ENCODE peak calls at places on chromosomes 11 and 22, in six cellular contexts. D is HepG2, I is H1, S is SK-N-SH, X is K562, F is GM12878. K is an unnamed sample. For H3K27me3, the result is how much of the 10 kb centered on the place peaks cover.

GRCh38 chr11:64546600-64546999 is 44.4 kb upstream of the SLC22A12 start:
- DNase-seq in F (no peak), I (no peak), X (no peak), D (no peak), S (no peak), K (no peak)

GRCh38 chr11:126723665-126724045 is 276.9 kb downstream of the KIRREL3 start:
- DNase-seq in D (no peak), F (no peak), X (no peak), I (no peak), S (no peak), K (no peak)

GRCh38 chr11:119618208-119618909 is 110.6 kb downstream of the NECTIN1 start:
- DNase-seq in I (no peak), F (no peak), X (no peak), S (no peak), D (peak), K (no peak)

GRCh38 chr11:120539681-120540369 is 28.3 kb downstream of the GRIK4 start:
- DNase-seq in D (no peak), F (no peak), X (no peak), S (peak), I (no peak), K (peak)

GRCh38 chr22:19871023-19871844 is 16.6 kb upstream of the GNB1L start:
- DNase-seq in F (no peak), X (no peak), D (no peak), I (no peak), S (no peak), K (no peak)

GRCh38 chr11:2724653-2725366 is 25.0 kb upstream of the KCNQ1OT1 start:
- DNase-seq in S (no peak), D (no peak), I (no peak), X (no peak), F (no peak), K (no peak)

GRCh38 chr11:13114566-13115465 is 105.7 kb downstream of the RASSF10 start:
- DNase-seq in I (no peak), S (peak), X (peak), F (no peak), D (peak), K (no peak)

GRCh38 chr11:27868226-27868625 is 168.0 kb upstream of the BDNF start:
- DNase-seq in X (no peak), D (no peak), F (no peak), I (no peak), S (no peak), K (no peak)

GRCh38 chr11:47967577-47968230 is 12.7 kb upstream of the PTPRJ start:
- DNase-seq in I (no peak), X (no peak), S (no peak), F (no peak), D (no peak), K (no peak)

GRCh38 chr22:18952022-18952421 is 15.9 kb upstream of the PRODH start:
- DNase-seq in S (no peak), F (no peak), D (no peak), X (no peak), I (no peak), K (no peak)

GRCh38 chr22:27116295-27116694 is 458.9 kb downstream of the MIAT start:
- DNase-seq in D (no peak), I (no peak), S (no peak), X (no peak), F (no peak), K (no peak)

GRCh38 chr22:31253949-31254348 is 38.3 kb downstream of the PIK3IP1 start:
- DNase-seq in D (peak), X (no peak), F (no peak), I (no peak), S (no peak), K (no peak)

GRCh38 chr22:25368271-25368670 is 148.8 kb downstream of the CRYBB2 start:
- DNase-seq in S (no peak), F (no peak), D (no peak), I (no peak), X (no peak), K (no peak)

DNA sequence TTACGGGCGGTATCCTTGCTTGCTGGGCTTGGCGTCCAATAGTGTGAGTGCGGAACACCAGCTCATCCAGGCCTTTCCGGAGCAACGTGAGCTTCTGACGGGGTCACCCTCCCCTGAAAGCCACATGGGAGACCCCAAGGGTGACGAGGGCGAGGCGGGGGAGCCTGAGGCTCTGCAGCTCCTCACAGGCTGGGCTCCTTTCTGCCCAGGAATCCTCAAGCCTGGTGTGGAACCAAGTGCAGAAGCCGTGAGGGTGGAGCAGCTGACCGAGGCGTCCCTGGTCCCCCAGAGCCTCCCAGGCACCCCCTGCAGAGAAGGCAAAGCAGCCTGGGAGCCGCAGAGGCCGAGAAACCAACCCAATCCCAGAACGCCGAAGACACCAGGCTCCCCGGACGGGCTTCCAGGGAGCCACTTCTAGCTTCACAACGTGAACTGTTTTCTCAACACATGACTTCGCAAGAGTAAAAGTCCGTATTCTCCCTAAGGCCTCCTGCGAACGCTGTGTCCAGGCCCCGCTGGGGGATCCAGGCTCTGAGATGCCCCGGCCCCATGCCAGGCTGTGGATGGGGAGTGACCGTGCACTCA is 530.3 kb downstream of the BRD1 start:
- DNase-seq in F (no peak), D (no peak), X (no peak), I (no peak), S (no peak), K (no peak)
- TF ChIP-seq JUND in F (no peak), D (no peak), X (no peak), I (no peak), S (no peak), K (no peak)

DNA sequence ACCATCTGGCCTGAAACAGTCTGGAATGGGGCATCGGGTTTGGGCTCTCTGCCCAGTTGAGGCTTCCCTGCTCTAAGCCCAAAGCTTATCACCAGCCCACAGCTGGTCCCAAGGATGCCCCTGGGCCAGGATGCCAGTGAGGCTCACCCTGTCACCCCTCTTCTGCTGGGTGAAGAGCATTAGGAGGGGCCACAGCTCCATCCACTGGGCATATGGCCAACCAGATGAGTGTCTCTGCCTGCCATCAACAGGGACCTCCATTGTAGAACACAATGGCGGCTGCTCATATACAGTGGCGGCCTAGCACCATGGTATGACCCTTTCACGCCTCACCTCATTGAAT is 5.6 kb downstream of the CHST1 start:
- DNase-seq in X (no peak), S (peak), F (no peak), D (no peak), I (no peak), K (no peak)
- H3K27me3 ChIP-seq in X (half or more), S (under half), F (under half), D (half or more), I (under half), K (under half)

GRCh38 chr11:15878756-15879155 is 477.6 kb downstream of the SOX6 start:
- DNase-seq in F (no peak), S (no peak), X (no peak), I (no peak), D (no peak), K (no peak)
- TF ChIP-seq JUND in F (no peak), S (no peak), X (no peak), I (no peak), D (no peak), K (no peak)

GRCh38 chr11:100556781-100557180 is 130.3 kb upstream of the ARHGAP42 start:
- DNase-seq in D (no peak), X (no peak), S (no peak), I (no peak), F (no peak), K (no peak)
- H3K27me3 ChIP-seq in D (under half), X (under half), S (under half), I (under half), F (under half), K (under half)

GRCh38 chr11:75572744-75573143 is 10.7 kb downstream of the SERPINH1 start:
- DNase-seq in S (no peak), D (no peak), F (no peak), X (no peak), I (no peak), K (no peak)
- TF ChIP-seq JUND in S (no peak), D (no peak), F (no peak), X (no peak), I (no peak), K (no peak)